ENCODE peak calls at places on chromosomes 4 and X, in five cellular contexts. One of them, this sample, is unnamed.
A peak's percentile ranks its signal among the peaks of the same experiment; 100 is the strongest.

GRCh38 chr4:65482410-65482809 is 187.9 kb downstream of the EPHA5 start:
- DNase-seq in GM10248: no peak
- DNase-seq in activated CD4-positive, alpha-beta memory T cell treated with anti-CD3 and anti-CD28 coated beads, Interleukin-2, amount 10 ng/mL, durations not matched to agents 7 days and 5 days: no peak
- DNase-seq in pons: no peak
- DNase-seq in activated CD4-positive, alpha-beta T cell treated with anti-CD3 and anti-CD28 coated beads, Interleukin-2, amount 50 U/mL, for 24 hours: no peak
- DNase-seq in this sample: no peak

GRCh38 chrX:21374163-21374993 is at the start of gene CNKSR2:
- DNase-seq in GM10248: peak; percentile 68
- DNase-seq in activated CD4-positive, alpha-beta memory T cell treated with anti-CD3 and anti-CD28 coated beads, Interleukin-2, amount 10 ng/mL, durations not matched to agents 7 days and 5 days: peak; percentile 56
- DNase-seq in activated CD4-positive, alpha-beta T cell treated with anti-CD3 and anti-CD28 coated beads, Interleukin-2, amount 50 U/mL, for 24 hours: peak; percentile 44
- DNase-seq in pons: no peak
- DNase-seq in this sample: peak; percentile 18

GRCh38 chr4:185656467-185656890 is 121.2 kb upstream of the PDLIM3 start:
- DNase-seq in activated CD4-positive, alpha-beta T cell treated with anti-CD3 and anti-CD28 coated beads, Interleukin-2, amount 50 U/mL, for 24 hours: no peak
- DNase-seq in pons: no peak
- DNase-seq in activated CD4-positive, alpha-beta memory T cell treated with anti-CD3 and anti-CD28 coated beads, Interleukin-2, amount 10 ng/mL, durations not matched to agents 7 days and 5 days: no peak
- DNase-seq in GM10248: no peak
- DNase-seq in this sample: no peak

GRCh38 chr4:21982087-21982486 is 33.5 kb upstream of the KCNIP4 start:
- DNase-seq in GM10248: no peak
- DNase-seq in pons: no peak
- DNase-seq in activated CD4-positive, alpha-beta T cell treated with anti-CD3 and anti-CD28 coated beads, Interleukin-2, amount 50 U/mL, for 24 hours: no peak
- DNase-seq in activated CD4-positive, alpha-beta memory T cell treated with anti-CD3 and anti-CD28 coated beads, Interleukin-2, amount 10 ng/mL, durations not matched to agents 7 days and 5 days: no peak
- DNase-seq in this sample: no peak

GRCh38 chr4:17664755-17665154 is 50.3 kb downstream of the MED28 start:
- DNase-seq in GM10248: peak; percentile 20
- DNase-seq in pons: no peak
- DNase-seq in activated CD4-positive, alpha-beta T cell treated with anti-CD3 and anti-CD28 coated beads, Interleukin-2, amount 50 U/mL, for 24 hours: no peak
- DNase-seq in activated CD4-positive, alpha-beta memory T cell treated with anti-CD3 and anti-CD28 coated beads, Interleukin-2, amount 10 ng/mL, durations not matched to agents 7 days and 5 days: no peak
- DNase-seq in this sample: no peak

GRCh38 chr4:143512978-143513313 is 556 bp upstream of the SMARCA5 start:
- DNase-seq in pons: no peak
- DNase-seq in activated CD4-positive, alpha-beta T cell treated with anti-CD3 and anti-CD28 coated beads, Interleukin-2, amount 50 U/mL, for 24 hours: no peak
- DNase-seq in activated CD4-positive, alpha-beta memory T cell treated with anti-CD3 and anti-CD28 coated beads, Interleukin-2, amount 10 ng/mL, durations not matched to agents 7 days and 5 days: no peak
- DNase-seq in GM10248: no peak
- DNase-seq in this sample: no peak

GRCh38 chr4:16858275-16858752 is 40.1 kb downstream of the LDB2 start:
- DNase-seq in GM10248: no peak
- DNase-seq in pons: no peak
- DNase-seq in activated CD4-positive, alpha-beta memory T cell treated with anti-CD3 and anti-CD28 coated beads, Interleukin-2, amount 10 ng/mL, durations not matched to agents 7 days and 5 days: no peak
- DNase-seq in activated CD4-positive, alpha-beta T cell treated with anti-CD3 and anti-CD28 coated beads, Interleukin-2, amount 50 U/mL, for 24 hours: no peak
- DNase-seq in this sample: no peak

GRCh38 chrX:136157187-136157586 is 9.9 kb downstream of the FHL1 start:
- DNase-seq in pons: no peak
- DNase-seq in GM10248: peak; percentile 17
- DNase-seq in activated CD4-positive, alpha-beta T cell treated with anti-CD3 and anti-CD28 coated beads, Interleukin-2, amount 50 U/mL, for 24 hours: no peak
- DNase-seq in activated CD4-positive, alpha-beta memory T cell treated with anti-CD3 and anti-CD28 coated beads, Interleukin-2, amount 10 ng/mL, durations not matched to agents 7 days and 5 days: no peak
- DNase-seq in this sample: no peak

GRCh38 chr4:47075241-47075640 is 43.9 kb downstream of the GABRB1 start:
- DNase-seq in activated CD4-positive, alpha-beta memory T cell treated with anti-CD3 and anti-CD28 coated beads, Interleukin-2, amount 10 ng/mL, durations not matched to agents 7 days and 5 days: no peak
- DNase-seq in pons: no peak
- DNase-seq in GM10248: no peak
- DNase-seq in activated CD4-positive, alpha-beta T cell treated with anti-CD3 and anti-CD28 coated beads, Interleukin-2, amount 50 U/mL, for 24 hours: no peak
- DNase-seq in this sample: no peak